ENCODE peak calls at places on chromosomes 13 and 19, in ten cellular contexts. P is activated T-helper 2 cell treated with anti-CD3 and anti-CD28 coated beads, Interferon-gamma antibody, Interleukin-2, Interleukin-4, amounts not matched to agents 10 μg/mL and 5 μg/mL and 100 μg/mL, durations not matched to agents 14 hours and 24 hours and 36 hours; N is GM04504; L is psoas muscle; B is HT1080; J is M059J; G is frontal cortex; D is hepatocyte; A is SW 1271; O is RCC 7860. V is an unnamed sample.

GRCh38 chr13:42355118-42355840 is 83.3 kb downstream of the AKAP11 start:
- DNase-seq in N (no peak), A (no peak), P (peak), G (no peak), O (no peak), J (no peak), L (no peak), B (no peak), D (no peak), V (no peak)

GRCh38 chr19:34201133-34201532 is 28.8 kb downstream of the LSM14A start:
- DNase-seq in L (no peak), J (no peak), O (no peak), D (no peak), B (no peak), N (no peak), G (no peak), A (no peak), P (no peak), V (no peak)

GRCh38 chr19:34350161-34350561 is 14.8 kb upstream of the GPI start:
- DNase-seq in L (no peak), B (no peak), N (no peak), O (no peak), G (no peak), J (no peak), P (peak), D (no peak), A (no peak), V (no peak)

GRCh38 chr13:101514100-101514499 is 61.6 kb downstream of the ITGBL1 start:
- DNase-seq in G (no peak), D (no peak), L (no peak), J (no peak), N (no peak), B (no peak), O (no peak), P (no peak), A (no peak), V (no peak)

GRCh38 chr19:14432817-14433453 is at the start of gene PKN1:
- DNase-seq in O (no peak), N (no peak), L (peak), J (peak), P (peak), G (peak), A (peak), B (no peak), D (peak), V (no peak)

GRCh38 chr19:48913114-48913513 is 13.0 kb downstream of the NUCB1 start:
- DNase-seq in A (peak), B (no peak), O (no peak), L (no peak), N (no peak), D (no peak), G (no peak), P (no peak), J (peak), V (no peak)

GRCh38 chr19:11330103-11330502 is 9.4 kb downstream of the RAB3D start:
- DNase-seq in O (no peak), D (no peak), A (no peak), P (no peak), L (no peak), N (no peak), G (no peak), J (no peak), B (no peak), V (no peak)

GRCh38 chr13:101026328-101026727 is 351.7 kb upstream of the TMTC4 start:
- DNase-seq in G (no peak), P (no peak), L (no peak), D (no peak), N (no peak), B (no peak), J (no peak), O (no peak), A (no peak), V (no peak)

GRCh38 chr19:4208385-4209094 is 20.8 kb upstream of the EBI3 start:
- DNase-seq in L (no peak), N (no peak), P (no peak), D (peak), O (peak), J (peak), G (no peak), A (no peak), B (peak), V (no peak)

GRCh38 chr13:108448891-108449290 is 179.4 kb downstream of the TNFSF13B start:
- DNase-seq in P (no peak), A (no peak), J (no peak), B (no peak), N (no peak), L (no peak), O (no peak), G (no peak), D (no peak), V (no peak)

GRCh38 chr13:26623125-26623524 is 65.6 kb downstream of the WASF3 start:
- DNase-seq in D (no peak), A (no peak), N (no peak), L (no peak), B (no peak), G (no peak), J (no peak), P (no peak), O (no peak), V (no peak)

GRCh38 chr13:33862006-33862405 is 44.1 kb downstream of the RFC3 start:
- DNase-seq in A (no peak), N (no peak), B (no peak), D (no peak), G (no peak), L (no peak), O (no peak), J (no peak), P (no peak), V (no peak)

GRCh38 chr19:28710278-28710677 is 502.7 kb downstream of the UQCRFS1 start:
- DNase-seq in D (peak), J (peak), P (no peak), L (no peak), O (peak), A (peak), G (no peak), N (peak), B (peak), V (no peak)

GRCh38 chr19:11950312-11950711 is 14.5 kb upstream of the ZNF763 start:
- DNase-seq in N (no peak), J (no peak), D (no peak), P (no peak), L (no peak), B (no peak), G (no peak), O (no peak), A (no peak), V (no peak)

GRCh38 chr19:41352609-41353465 is 885 bp downstream of the TGFB1 start:
- DNase-seq in N (no peak), L (peak), D (peak), J (peak), A (peak), G (peak), O (peak), B (peak), P (peak), V (peak)

GRCh38 chr13:58838615-58839014 is 1207.1 kb downstream of the PCDH17 start:
- DNase-seq in A (no peak), G (no peak), N (no peak), B (no peak), O (no peak), D (no peak), L (no peak), P (no peak), J (no peak), V (no peak)

GRCh38 chr13:61685683-61686013 is 270.0 kb upstream of the PCDH20 start:
- DNase-seq in J (no peak), D (peak), N (no peak), L (no peak), A (no peak), O (no peak), G (no peak), P (no peak), B (peak), V (no peak)

GRCh38 chr13:75258159-75258782 is 223.7 kb downstream of the TBC1D4 start:
- DNase-seq in G (no peak), J (peak), L (no peak), D (peak), O (peak), P (no peak), B (peak), N (peak), A (peak), V (no peak)

GRCh38 chr19:1680976-1681375 is 28.6 kb upstream of the TCF3 start:
- DNase-seq in G (no peak), N (no peak), P (no peak), L (no peak), B (no peak), A (no peak), O (no peak), J (no peak), D (no peak), V (no peak)

GRCh38 chr19:49436381-49437017 is 4.8 kb downstream of the SLC17A7 start:
- DNase-seq in P (peak), D (peak), A (peak), O (no peak), G (no peak), J (no peak), N (no peak), L (no peak), B (no peak), V (no peak)

GRCh38 chr13:112775791-112776279 is 86.0 kb downstream of the ATP11A start:
- DNase-seq in G (no peak), J (peak), N (no peak), P (no peak), D (no peak), L (no peak), O (no peak), A (no peak), B (no peak), V (no peak)

V was measured in GOT3.